ENCODE peak calls at places on chromosomes 16 and 17, in five cellular contexts. X is dorsolateral prefrontal cortex, K is brain microvascular endothelial cell, E is thoracic aorta, J is heart right ventricle. D is an unnamed sample.
A peak's percentile ranks its signal among the peaks of the same experiment; 100 is the strongest.

GRCh38 chr17:72726936-72727335 is 365.6 kb downstream of the SLC39A11 start:
- DNase-seq in X (no peak), J (no peak), E (no peak), K (peak; percentile 45), D (no peak)

GRCh38 chr17:75950421-75950820 is 9.6 kb upstream of the FBF1 start:
- DNase-seq in K (no peak), J (no peak), E (no peak), X (no peak), D (no peak)

GRCh38 chr17:49545007-49545660 is 30.5 kb upstream of the NXPH3 start:
- DNase-seq in K (no peak), E (no peak), J (no peak), X (no peak), D (no peak)

GRCh38 chr17:63276376-63276775 is 169.7 kb downstream of the CYB561 start:
- DNase-seq in K (no peak), E (no peak), X (no peak), J (no peak), D (no peak)

GRCh38 chr16:67086829-67087228 is 22.9 kb upstream of the PHAF1 start:
- DNase-seq in E (no peak), J (no peak), K (no peak), X (no peak), D (peak; percentile 67)

GRCh38 chr17:77394540-77395295 is 253.9 kb downstream of the SEC14L1 start:
- DNase-seq in X (no peak), K (no peak), E (no peak), J (no peak), D (peak; percentile 54)

GRCh38 chr17:18319604-18320256 is 4.6 kb downstream of the SMCR8 start:
- DNase-seq in K (peak; percentile 50), E (no peak), X (no peak), J (no peak), D (peak; percentile 79)

GRCh38 chr17:35752945-35753764 is at the start of gene GAS2L2:
- DNase-seq in E (no peak), X (no peak), K (no peak), J (no peak), D (no peak)

GRCh38 chr16:89473791-89474414 is 16.5 kb downstream of the ANKRD11 start:
- DNase-seq in E (no peak), J (no peak), K (peak; percentile 34), X (no peak), D (peak; percentile 68)

GRCh38 chr17:41140360-41141132 is at the start of gene KRTAP4-6:
- DNase-seq in J (no peak), E (no peak), K (peak; percentile 88), X (no peak), D (no peak)

GRCh38 chr17:2598166-2598565 is 4.7 kb downstream of the PAFAH1B1 start:
- DNase-seq in K (peak; percentile 17), X (no peak), E (no peak), J (no peak), D (peak; percentile 69)

GRCh38 chr16:27223226-27223610 is 19.9 kb downstream of the KDM8 start:
- DNase-seq in X (peak; percentile 13), J (no peak), E (no peak), K (no peak), D (no peak)

GRCh38 chr17:83124871-83125514 is 45.6 kb downstream of the METRNL start:
- DNase-seq in J (no peak), K (no peak), X (no peak), E (no peak), D (no peak)

GRCh38 chr16:75279277-75279676 is 27.9 kb upstream of the BCAR1 start:
- DNase-seq in X (no peak), K (no peak), J (no peak), E (no peak), D (no peak)

GRCh38 chr17:75516619-75517276 is 420 bp downstream of the TSEN54 start:
- DNase-seq in K (no peak), X (no peak), E (no peak), J (peak; percentile 54), D (no peak)

GRCh38 chr16:29974291-29975133 is 844 bp downstream of the TAOK2 start:
- DNase-seq in X (no peak), J (peak; percentile 34), E (no peak), K (no peak), D (peak; percentile 32)

GRCh38 chr17:46044989-46045388 is 45.9 kb downstream of the STH start:
- DNase-seq in J (no peak), E (no peak), X (no peak), K (no peak), D (no peak)

GRCh38 chr17:29949708-29950107 is 8.3 kb downstream of the EFCAB5 start:
- DNase-seq in J (no peak), E (no peak), X (no peak), K (no peak), D (no peak)

GRCh38 chr16:3475604-3476375 is 19.5 kb downstream of the C16orf90 start:
- DNase-seq in J (no peak), K (no peak), E (no peak), X (no peak), D (no peak)

GRCh38 chr16:89349947-89350633 is 132.6 kb downstream of the ZNF778 start:
- DNase-seq in J (no peak), E (no peak), X (no peak), K (no peak), D (no peak)

GRCh38 chr16:64434526-64435069 is 687.3 kb downstream of the CDH11 start:
- DNase-seq in X (no peak), J (no peak), K (no peak), E (no peak), D (no peak)

GRCh38 chr16:735982-736453 is 4.8 kb downstream of the CIAO3 start:
- DNase-seq in X (no peak), E (no peak), K (no peak), J (no peak), D (no peak)

GRCh38 chr16:3214904-3215600 is 19.9 kb downstream of the ZNF200 start:
- DNase-seq in J (no peak), K (no peak), E (no peak), X (no peak), D (no peak)

GRCh38 chr16:68339214-68339613 is 28.4 kb downstream of the PRMT7 start:
- DNase-seq in K (no peak), E (no peak), J (no peak), X (no peak), D (no peak)

GRCh38 chr17:75783069-75783783 is 1.4 kb upstream of the UNK start:
- DNase-seq in J (no peak), K (peak; percentile 41), X (no peak), E (no peak), D (peak; percentile 76)

GRCh38 chr16:19219836-19220235 is 51.8 kb downstream of the SYT17 start:
- DNase-seq in X (no peak), J (no peak), E (no peak), K (no peak), D (no peak)

GRCh38 chr16:87951550-87952538 is 610 bp downstream of the BANP start:
- DNase-seq in X (no peak), E (no peak), J (peak; percentile 54), K (no peak), D (no peak)

GRCh38 chr16:67029249-67030096 is 524 bp downstream of the CBFB start:
- DNase-seq in K (peak; percentile 34), X (peak; percentile 61), E (no peak), J (peak; percentile 73), D (peak; percentile 52)

GRCh38 chr16:9318764-9319163 is 227.3 kb downstream of the HAPSTR1 start:
- DNase-seq in J (no peak), X (no peak), E (no peak), K (no peak), D (no peak)

GRCh38 chr16:84103678-84104077 is 13.1 kb downstream of the MBTPS1 start:
- DNase-seq in X (no peak), J (no peak), E (no peak), K (no peak), D (no peak)

GRCh38 chr16:17389392-17389791 is 81.4 kb downstream of the XYLT1 start:
- DNase-seq in X (no peak), J (no peak), K (no peak), E (no peak), D (no peak)

GRCh38 chr16:64962786-64963185 is 159.1 kb downstream of the CDH11 start:
- DNase-seq in X (no peak), K (no peak), E (no peak), J (no peak), D (peak; percentile 29)

GRCh38 chr17:16352838-16353701 is at the start of gene CENPV:
- DNase-seq in E (no peak), J (peak; percentile 34), X (peak; percentile 49), K (peak; percentile 3), D (peak; percentile 29)

GRCh38 chr16:68707341-68708152 is 29.5 kb upstream of the CDH1 start:
- DNase-seq in X (no peak), J (peak; percentile 28), E (no peak), K (peak; percentile 27), D (peak; percentile 13)

GRCh38 chr16:77696149-77696548 is 26.2 kb upstream of the NUDT7 start:
- DNase-seq in E (no peak), X (no peak), J (no peak), K (no peak), D (no peak)

GRCh38 chr16:47565454-47565853 is 104.3 kb downstream of the PHKB start:
- DNase-seq in E (peak; percentile 5), J (peak; percentile 56), K (peak; percentile 49), X (no peak), D (peak; percentile 82)

DNA sequence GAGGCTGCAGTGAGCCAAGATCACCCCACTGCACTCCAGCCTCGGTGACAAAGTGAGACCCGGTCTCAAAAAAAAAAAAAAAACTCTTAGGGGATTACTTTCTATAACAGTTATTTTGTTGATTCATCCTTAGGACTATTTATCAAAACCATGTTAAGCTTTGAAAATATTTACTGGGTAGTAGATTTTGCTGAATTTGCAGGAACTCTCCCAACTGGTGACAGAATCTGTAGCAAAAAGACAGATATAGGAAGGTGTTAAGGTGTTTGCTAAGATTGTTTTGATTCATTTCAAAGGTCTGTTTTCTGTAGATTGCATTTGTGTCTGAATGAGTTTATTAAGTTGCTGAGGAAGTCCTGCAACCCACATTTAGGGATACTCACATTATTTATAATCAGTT is 192.6 kb downstream of the PRKCA start:
- DNase-seq in X (no peak), E (no peak), J (no peak), K (no peak), D (no peak)
- TF ChIP-seq CTCF in X (no peak), E (no peak), J (no peak), K (no peak), D (no peak)

GRCh38 chr17:56890390-56890789 is 23.5 kb downstream of the TRIM25 start:
- DNase-seq in X (no peak), J (no peak), E (no peak), K (no peak), D (no peak)
- H3K4me3 ChIP-seq in X (no peak overlapping the region), J (no peak overlapping the region), E (no peak overlapping the region), K (no peak overlapping the region), D (no peak overlapping the region)

GRCh38 chr17:58254803-58255202 is 16.4 kb downstream of the LPO start:
- DNase-seq in K (no peak), X (no peak), J (no peak), E (no peak), D (no peak)
- TF ChIP-seq CTCF in K (peak; percentile 21), X (no peak), J (no peak), E (no peak), D (no peak)

GRCh38 chr17:901964-902363 is 77.6 kb downstream of the NXN start:
- DNase-seq in J (no peak), X (no peak), E (no peak), K (no peak), D (no peak)
- H3K4me3 ChIP-seq in J (no peak overlapping the region), X (no peak overlapping the region), E (no peak overlapping the region), K (no peak overlapping the region), D (no peak overlapping the region)